ENCODE peak calls at places on chromosomes 11 and 22, in ten cellular contexts. T is adipocyte; Z is NCI-H1092; P is M059J; N is NAMALWA; L is germinal center; A is cardiac fibroblast; Y is activated naive CD4-positive, alpha-beta T cell treated with anti-CD3 and anti-CD28 coated beads, Interleukin-2, amount 50 U/mL, for 16 hours; B is Karpas-422; F is activated gamma-delta T cell. Q is an unnamed sample.

GRCh38 chr22:22462813-22463567 is 45.6 kb downstream of the ZNF280B start:
- DNase-seq in T (no peak), Z (no peak), P (no peak), N (peak; percentile 52), L (no peak), A (peak; percentile 39), Y (no peak), B (peak; percentile 67), F (no peak), Q (no peak)

GRCh38 chr11:13098067-13098466 is 89.0 kb downstream of the RASSF10 start:
- DNase-seq in T (no peak), Z (peak; percentile 77), P (peak; percentile 69), N (no peak), L (no peak), A (no peak), Y (no peak), B (no peak), F (no peak), Q (no peak)

GRCh38 chr11:65576867-65577755 is 1.3 kb downstream of the EHBP1L1 start:
- DNase-seq in T (peak; percentile 74), Z (no peak), P (peak; percentile 91), N (peak; percentile 76), L (peak; percentile 69), A (peak; percentile 64), Y (no peak), B (peak; percentile 82), F (no peak), Q (no peak)

GRCh38 chr11:128476729-128477128 is 110.6 kb downstream of the ETS1 start:
- DNase-seq in T (no peak), Z (no peak), P (no peak), N (no peak), L (no peak), A (no peak), Y (peak; percentile 51), B (no peak), F (no peak), Q (no peak)

GRCh38 chr11:59222464-59223065 is 9.8 kb upstream of the MPEG1 start:
- DNase-seq in T (no peak), Z (no peak), P (no peak), N (no peak), L (no peak), A (no peak), Y (no peak), B (no peak), F (no peak), Q (no peak)

GRCh38 chr11:1817000-1817399 is 17.8 kb upstream of the SYT8 start:
- DNase-seq in T (no peak), Z (no peak), P (no peak), N (no peak), L (no peak), A (no peak), Y (no peak), B (peak; percentile 36), F (no peak), Q (no peak)

GRCh38 chr11:35413568-35413967 is 5.8 kb downstream of the SLC1A2 start:
- DNase-seq in T (no peak), Z (no peak), P (no peak), N (no peak), L (no peak), A (no peak), Y (no peak), B (no peak), F (no peak), Q (no peak)

GRCh38 chr11:9716275-9717039 is 52.6 kb downstream of the SWAP70 start:
- DNase-seq in T (peak; percentile 27), Z (no peak), P (peak; percentile 92), N (peak; percentile 56), L (peak; percentile 21), A (peak; percentile 92), Y (no peak), B (peak; percentile 89), F (no peak), Q (no peak)

GRCh38 chr11:84673753-84674152 is 953.4 kb downstream of the DLG2 start:
- DNase-seq in T (peak; percentile 14), Z (peak; percentile 68), P (peak; percentile 42), N (no peak), L (no peak), A (peak; percentile 1), Y (no peak), B (no peak), F (no peak), Q (no peak)

GRCh38 chr22:33568934-33569496 is 351.3 kb downstream of the LARGE1 start:
- DNase-seq in T (no peak), Z (no peak), P (no peak), N (peak; percentile 50), L (peak; percentile 26), A (no peak), Y (no peak), B (peak; percentile 80), F (no peak), Q (no peak)

GRCh38 chr11:27938011-27938410 is 169.9 kb downstream of the KIF18A start:
- DNase-seq in T (no peak), Z (no peak), P (no peak), N (no peak), L (no peak), A (peak; percentile 55), Y (no peak), B (peak; percentile 14), F (no peak), Q (no peak)

GRCh38 chr22:22111267-22111751 is 128.7 kb upstream of the TOP3B start:
- DNase-seq in T (peak; percentile 31), Z (no peak), P (peak; percentile 75), N (peak; percentile 65), L (peak; percentile 47), A (peak; percentile 90), Y (no peak), B (peak; percentile 70), F (no peak), Q (no peak)

GRCh38 chr11:6968816-6969215 is 42.6 kb downstream of the ZNF215 start:
- DNase-seq in T (no peak), Z (no peak), P (peak; percentile 10), N (no peak), L (no peak), A (peak; percentile 69), Y (no peak), B (no peak), F (no peak), Q (no peak)

GRCh38 chr11:33895752-33896137 is 3.9 kb upstream of the LMO2 start:
- DNase-seq in T (no peak), Z (no peak), P (no peak), N (no peak), L (no peak), A (no peak), Y (no peak), B (no peak), F (no peak), Q (no peak)

GRCh38 chr11:84430661-84431060 is 1144.5 kb upstream of the CCDC90B start:
- DNase-seq in T (no peak), Z (no peak), P (no peak), N (no peak), L (no peak), A (no peak), Y (no peak), B (no peak), F (no peak), Q (no peak)

Q was measured in mesothelial cell of epicardium.